ENCODE peak calls at places on chromosomes 12 and 14, in nine cellular contexts. G, N, F, D, M, O, P, V and J are unnamed samples.

GRCh38 chr12:92363295-92364146 is 217.9 kb upstream of the BTG1 start:
- DNase-seq in G (peak), N (no peak), F (no peak), D (no peak), M (no peak), O (peak), P (peak), V (peak), J (peak)

GRCh38 chr14:95397325-95397724 is 77.6 kb upstream of the CLMN start:
- DNase-seq in G (no peak), N (no peak), F (no peak), D (no peak), M (no peak), O (peak), P (no peak), V (no peak), J (no peak)

GRCh38 chr14:51539571-51540037 is 112.1 kb upstream of the FRMD6 start:
- DNase-seq in G (peak), N (no peak), F (no peak), D (peak), M (no peak), O (no peak), P (no peak), V (peak), J (peak)

GRCh38 chr12:70756118-70756517 is 118.9 kb upstream of the PTPRB start:
- DNase-seq in G (peak), N (no peak), F (no peak), D (peak), M (no peak), O (no peak), P (no peak), V (peak), J (peak)

GRCh38 chr14:101073598-101073965 is 170.1 kb upstream of the RTL1 start:
- DNase-seq in G (no peak), N (peak), F (no peak), D (no peak), M (no peak), O (no peak), P (peak), V (peak), J (no peak)

GRCh38 chr12:68080577-68080976 is 79.0 kb downstream of the IFNG start:
- DNase-seq in G (no peak), N (no peak), F (no peak), D (no peak), M (no peak), O (no peak), P (no peak), V (peak), J (no peak)

GRCh38 chr14:52950410-52950897 is 396 bp downstream of the FERMT2 start:
- DNase-seq in G (peak), N (peak), F (peak), D (no peak), M (peak), O (peak), P (peak), V (peak), J (peak)

GRCh38 chr12:89405626-89406342 is 53.5 kb upstream of the DUSP6 start:
- DNase-seq in G (no peak), N (no peak), F (no peak), D (no peak), M (no peak), O (no peak), P (no peak), V (no peak), J (no peak)

GRCh38 chr14:56687123-56687522 is 107.5 kb downstream of the TMEM260 start:
- DNase-seq in G (no peak), N (no peak), F (no peak), D (no peak), M (no peak), O (no peak), P (no peak), V (no peak), J (no peak)

DNA sequence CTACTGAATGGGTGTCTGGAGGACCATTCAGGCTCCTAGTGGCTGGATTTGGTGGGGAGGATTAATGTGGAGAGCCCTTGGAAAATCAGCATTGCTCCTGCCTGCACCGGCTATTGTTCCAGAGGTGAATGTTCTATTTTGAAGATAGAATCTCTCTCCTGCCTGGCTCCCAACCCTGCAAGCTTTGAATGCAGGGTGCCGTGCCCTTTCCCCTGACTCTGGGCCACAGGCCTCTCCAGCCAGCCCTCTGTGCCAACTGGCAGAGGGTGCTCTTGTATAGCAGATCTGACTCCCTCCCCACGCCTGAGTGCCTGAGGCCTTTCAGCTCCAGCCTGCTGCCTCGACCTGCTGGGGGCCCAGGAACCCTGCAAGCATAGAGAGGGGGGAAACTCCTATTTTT is 106.8 kb downstream of the TMEM260 start:
- DNase-seq in G (no peak), N (no peak), F (no peak), D (no peak), M (no peak), O (no peak), P (no peak), V (no peak), J (no peak)
- TF ChIP-seq CTCF in G (no peak), N (no peak), F (no peak), D (no peak), M (no peak), O (no peak), P (no peak), V (no peak), J (no peak)

DNA sequence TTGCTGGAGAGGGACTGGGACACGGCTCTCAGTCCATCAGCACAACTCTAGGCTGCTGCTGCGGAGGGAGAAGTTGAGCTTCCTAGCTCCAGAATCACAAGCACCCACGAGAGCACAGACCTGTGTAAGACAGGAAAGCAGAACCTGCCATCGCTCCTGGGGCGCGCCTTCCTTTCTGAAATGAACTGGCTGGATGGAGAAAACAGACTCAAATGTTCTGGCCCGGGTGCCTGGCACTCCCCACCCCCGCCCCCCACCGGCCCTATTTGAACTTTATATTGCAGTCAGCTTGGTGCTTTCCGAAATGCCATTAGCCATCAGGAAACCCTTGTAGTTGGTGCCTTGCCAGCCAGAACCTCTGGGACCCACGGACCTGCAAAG is 23.8 kb downstream of the MVK start:
- DNase-seq in G (no peak), N (no peak), F (no peak), D (no peak), M (no peak), O (no peak), P (no peak), V (no peak), J (no peak)
- H3K4me3 ChIP-seq in G (no peak), N (no peak), F (no peak), D (no peak), M (no peak), O (peak), P (no peak), V (peak), J (no peak)

DNA sequence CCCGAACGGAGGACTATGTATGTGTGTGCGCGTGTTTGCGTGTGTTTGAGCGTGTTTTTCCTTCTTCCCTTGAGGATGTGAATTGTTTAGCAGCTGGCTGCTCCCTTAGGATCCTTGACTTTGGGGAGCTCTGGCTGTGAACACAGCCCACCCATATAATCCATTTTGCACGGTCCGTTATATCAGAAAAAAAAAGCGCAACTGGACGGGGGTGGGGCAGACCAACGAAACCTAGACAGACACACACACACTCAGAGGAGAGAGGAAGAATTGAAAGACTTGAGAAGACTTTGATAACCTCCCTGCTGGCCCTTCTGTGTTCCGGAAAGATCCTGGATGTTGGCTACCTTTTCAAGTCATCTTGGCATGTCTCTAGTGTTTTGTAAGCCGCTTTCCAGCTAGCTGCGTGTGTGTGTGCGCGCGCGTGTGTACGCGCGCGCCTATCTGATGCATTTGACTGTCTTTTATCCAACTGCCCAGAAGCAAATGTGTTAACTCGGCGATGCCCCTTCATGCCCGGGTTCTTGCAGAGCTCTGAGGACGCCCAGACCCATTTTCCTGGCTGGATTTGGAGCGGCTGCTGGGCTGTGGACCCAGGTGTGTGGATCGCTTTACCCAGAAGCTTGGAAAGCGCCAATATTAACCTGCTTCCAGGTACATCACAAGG is 576 bp downstream of the LRFN5 start:
- DNase-seq in G (no peak), N (peak), F (no peak), D (no peak), M (no peak), O (no peak), P (no peak), V (peak), J (no peak)
- TF ChIP-seq CTCF in G (no peak), N (no peak), F (no peak), D (no peak), M (no peak), O (no peak), P (no peak), V (no peak), J (no peak)

DNA sequence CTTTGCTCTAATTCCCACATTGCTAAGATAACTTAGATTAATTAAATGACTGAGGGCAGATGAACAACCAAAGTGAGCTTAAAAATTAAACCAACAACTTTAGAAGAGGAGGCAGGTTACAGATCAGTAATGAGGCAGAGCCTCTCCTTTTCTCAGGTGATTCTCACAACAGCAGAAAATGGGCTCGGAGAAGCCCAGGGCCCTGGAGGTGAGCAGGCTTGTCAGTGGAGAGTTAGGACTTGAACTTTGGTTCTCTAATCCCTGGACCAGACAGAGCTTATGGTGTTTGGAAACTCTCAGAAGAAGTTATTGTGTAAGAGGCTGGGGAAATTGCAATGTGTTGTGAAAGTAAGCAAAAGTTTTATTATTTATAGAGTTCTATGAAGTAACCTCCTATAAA is 2.8 kb downstream of the TRHDE start:
- DNase-seq in G (peak), N (no peak), F (no peak), D (peak), M (no peak), O (no peak), P (no peak), V (peak), J (peak)
- H3K4me3 ChIP-seq in G (no peak), N (peak), F (no peak), D (peak), M (no peak), O (peak), P (no peak), V (peak), J (peak)

DNA sequence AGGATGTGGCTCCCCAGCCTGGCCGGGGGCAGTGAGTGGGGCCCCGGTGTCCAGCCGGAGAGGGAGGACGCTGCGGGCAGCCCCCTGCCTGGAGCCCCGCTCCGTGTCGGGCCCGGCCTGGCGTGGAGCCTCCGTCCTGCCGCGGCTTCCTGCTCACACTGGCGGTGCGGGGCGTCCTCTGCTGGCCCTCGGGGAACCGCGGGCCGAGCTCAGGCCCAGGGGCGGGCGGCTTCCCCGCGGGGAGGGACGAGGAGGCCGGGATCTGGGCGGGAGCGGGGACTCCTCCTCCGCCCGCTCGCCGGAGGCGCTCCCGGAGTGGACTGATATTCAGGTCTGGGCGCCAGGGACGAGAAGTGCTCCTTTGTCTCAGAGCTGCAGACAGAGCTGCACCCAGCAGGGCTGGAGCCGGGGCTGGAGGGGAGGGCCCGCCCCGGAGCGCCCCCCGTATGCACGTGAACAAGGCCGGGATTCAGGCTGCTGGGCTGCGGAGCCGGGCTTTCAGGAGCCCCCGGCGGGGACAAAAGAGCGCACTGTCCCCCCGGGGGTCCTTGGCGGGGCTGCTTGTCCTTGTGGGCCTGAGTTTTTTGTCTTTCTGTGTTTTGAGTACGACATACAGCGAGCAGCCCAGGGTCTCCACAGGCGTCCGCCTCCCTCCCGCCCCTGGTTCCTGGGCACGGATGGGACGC is 2.3 kb downstream of the MMP17 start:
- DNase-seq in G (peak), N (peak), F (peak), D (peak), M (peak), O (peak), P (no peak), V (peak), J (peak)
- TF ChIP-seq CTCF in G (peak), N (peak), F (peak), D (peak), M (peak), O (peak), P (no peak), V (peak), J (peak)

GRCh38 chr14:49898485-49898884 is 5.6 kb downstream of the ARF6 start:
- DNase-seq in G (no peak), N (no peak), F (no peak), D (no peak), M (no peak), O (no peak), P (no peak), V (no peak), J (peak)
- H3K4me3 ChIP-seq in G (no peak), N (no peak), F (no peak), D (no peak), M (peak), O (peak), P (no peak), V (no peak), J (no peak)

DNA sequence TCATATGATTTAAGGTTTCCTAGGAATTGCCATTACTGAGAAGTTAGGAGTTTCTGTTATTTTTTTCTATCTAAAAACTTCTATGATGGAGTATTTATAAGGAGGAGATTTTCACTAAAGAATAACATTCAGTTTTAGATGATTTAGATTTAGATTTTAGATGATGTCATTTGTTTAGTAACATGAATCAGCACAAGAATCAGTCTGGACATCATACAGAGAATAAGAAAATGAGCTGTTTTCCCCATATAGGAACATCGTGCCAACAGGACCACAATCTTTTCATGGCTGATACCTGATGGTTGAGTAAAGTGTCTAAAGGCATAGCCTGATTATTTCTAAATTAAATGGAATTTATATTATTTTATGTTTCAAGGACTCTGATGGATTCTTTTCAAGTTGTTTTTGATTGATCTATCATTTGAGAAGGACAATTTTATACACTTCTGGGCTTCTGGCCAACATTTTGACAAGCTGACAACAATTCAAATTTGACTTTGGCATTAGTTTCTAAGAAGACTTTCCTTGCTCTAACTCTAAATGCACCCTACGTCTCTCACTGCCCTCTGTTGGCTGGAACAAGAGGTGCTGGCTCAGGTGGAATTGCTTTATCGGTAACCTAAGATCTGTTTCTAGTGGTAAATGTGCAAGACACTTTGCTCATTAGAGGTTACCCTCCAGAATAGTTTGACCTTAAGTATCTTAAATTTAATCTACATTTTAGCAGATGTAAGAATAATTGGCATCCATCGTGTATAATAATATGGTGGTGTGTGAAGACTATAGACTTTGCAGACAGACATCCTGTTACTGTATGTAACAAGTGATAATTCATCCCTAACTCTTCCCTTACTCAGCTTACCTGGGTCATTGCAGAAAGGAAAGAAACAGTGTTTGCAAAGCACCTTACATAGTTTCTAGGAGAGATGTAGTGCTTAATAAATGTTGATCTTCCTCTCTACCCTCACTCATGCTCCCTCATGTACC is 42.8 kb upstream of the CPSF6 start:
- DNase-seq in G (peak), N (no peak), F (no peak), D (no peak), M (no peak), O (no peak), P (no peak), V (peak), J (peak)
- TF ChIP-seq CTCF in G (peak), N (no peak), F (peak), D (peak), M (no peak), O (peak), P (no peak), V (peak), J (peak)

DNA sequence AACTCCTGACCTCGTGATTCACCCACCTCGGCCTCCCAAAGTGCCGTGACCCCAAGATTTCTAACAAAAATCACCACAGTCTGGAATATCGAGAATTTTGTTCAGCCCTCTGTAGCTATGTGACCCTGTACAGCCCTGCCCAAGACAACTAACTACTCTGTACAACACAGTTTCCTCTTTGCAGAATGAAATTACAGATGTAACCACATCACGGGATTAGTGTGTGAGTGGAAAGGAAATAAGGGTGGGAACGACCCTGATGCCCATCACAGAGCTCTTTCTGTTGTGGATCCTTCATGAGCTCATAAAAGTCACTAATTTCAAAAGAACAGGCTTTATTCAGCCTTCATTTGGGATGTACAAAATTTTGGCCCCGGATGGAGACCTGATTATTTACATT is 50.5 kb upstream of the KRR1 start:
- DNase-seq in G (no peak), N (no peak), F (no peak), D (no peak), M (no peak), O (no peak), P (no peak), V (peak), J (no peak)
- H3K4me3 ChIP-seq in G (no peak), N (no peak), F (no peak), D (no peak), M (no peak), O (no peak), P (no peak), V (no peak), J (no peak)